ENCODE peak calls at places on chromosomes 6 and 20, in ten cellular contexts. I, G, K, M, S, R, V, H, D and W are unnamed samples. For H3K4me1, the result is how much of the 10 kb centered on the place peaks cover.

GRCh38 chr6:17505062-17505476 is 95.0 kb upstream of the FAM8A1 start:
- DNase-seq in I (peak), G (no peak), K (no peak), M (no peak), S (no peak), R (no peak), V (no peak), H (peak), D (no peak), W (no peak)

GRCh38 chr6:43912598-43913387 is 142.8 kb downstream of the VEGFA start:
- DNase-seq in I (no peak), G (peak), K (peak), M (no peak), S (no peak), R (no peak), V (no peak), H (no peak), D (no peak), W (no peak)

GRCh38 chr6:161265554-161265953 is 8.3 kb downstream of the AGPAT4 start:
- DNase-seq in I (no peak), G (no peak), K (no peak), M (no peak), S (no peak), R (no peak), V (no peak), H (no peak), D (no peak), W (no peak)

GRCh38 chr20:49122920-49123319 is 65.2 kb downstream of the STAU1 start:
- DNase-seq in I (no peak), G (no peak), K (no peak), M (no peak), S (no peak), R (no peak), V (no peak), H (no peak), D (no peak), W (no peak)

GRCh38 chr20:48143435-48144081 is 358.3 kb upstream of the SULF2 start:
- DNase-seq in I (no peak), G (no peak), K (no peak), M (no peak), S (no peak), R (no peak), V (no peak), H (no peak), D (no peak), W (no peak)

GRCh38 chr20:25220810-25221591 is 25.5 kb downstream of the ENTPD6 start:
- DNase-seq in I (no peak), G (peak), K (peak), M (no peak), S (no peak), R (no peak), V (no peak), H (no peak), D (no peak), W (peak)

GRCh38 chr6:166691199-166691598 is 64.1 kb upstream of the RPS6KA2 start:
- DNase-seq in I (peak), G (no peak), K (no peak), M (no peak), S (no peak), R (no peak), V (no peak), H (no peak), D (no peak), W (no peak)

GRCh38 chr20:53829086-53829703 is 235.6 kb upstream of the ZNF217 start:
- DNase-seq in I (peak), G (no peak), K (no peak), M (no peak), S (no peak), R (no peak), V (no peak), H (no peak), D (no peak), W (no peak)

GRCh38 chr20:40050596-40050995 is 638.4 kb downstream of the MAFB start:
- DNase-seq in I (no peak), G (no peak), K (no peak), M (no peak), S (no peak), R (no peak), V (no peak), H (no peak), D (no peak), W (no peak)

GRCh38 chr6:157075549-157076426 is 247.5 kb downstream of the TMEM242 start:
- DNase-seq in I (peak), G (no peak), K (no peak), M (no peak), S (no peak), R (no peak), V (no peak), H (no peak), D (no peak), W (no peak)

GRCh38 chr6:117550078-117550600 is 52.2 kb downstream of the GOPC start:
- DNase-seq in I (no peak), G (no peak), K (no peak), M (no peak), S (no peak), R (no peak), V (no peak), H (no peak), D (no peak), W (no peak)
- H3K4me1 ChIP-seq in I (under half), G (under half), K (under half), M (under half), S (under half), R (under half), V (under half), H (under half), D (under half), W (under half)

DNA sequence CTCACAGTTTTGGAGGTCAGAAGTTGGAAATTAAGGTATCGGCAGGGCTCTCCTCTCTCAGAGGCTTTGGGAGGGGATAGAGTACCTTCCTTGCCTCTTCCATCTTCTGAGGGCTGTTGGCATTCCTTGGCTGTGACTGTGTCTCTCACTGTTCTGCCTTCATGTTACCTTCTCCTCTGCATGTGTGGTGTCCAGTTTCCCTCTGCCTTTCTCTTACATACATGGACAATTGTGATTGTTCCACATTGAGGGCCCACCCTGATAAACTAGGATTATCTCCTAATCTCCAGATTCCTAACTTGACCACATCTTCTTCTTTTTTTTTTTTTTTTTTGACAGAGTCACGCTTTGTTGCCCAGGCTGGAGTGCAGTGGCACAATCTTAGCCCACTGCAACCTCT is 72.1 kb upstream of the SPACA1 start:
- DNase-seq in I (no peak), G (no peak), K (no peak), M (no peak), S (no peak), R (no peak), V (no peak), H (no peak), D (no peak), W (no peak)
- H3K4me1 ChIP-seq in I (under half), G (under half), K (under half), M (under half), S (under half), R (under half), V (under half), H (under half), D (under half), W (under half)

GRCh38 chr20:41229259-41229658 is 88.3 kb downstream of the ZHX3 start:
- DNase-seq in I (no peak), G (no peak), K (no peak), M (no peak), S (no peak), R (no peak), V (no peak), H (no peak), D (no peak), W (no peak)
- H3K4me1 ChIP-seq in I (under half), G (under half), K (under half), M (under half), S (under half), R (under half), V (under half), H (under half), D (under half), W (under half)

DNA sequence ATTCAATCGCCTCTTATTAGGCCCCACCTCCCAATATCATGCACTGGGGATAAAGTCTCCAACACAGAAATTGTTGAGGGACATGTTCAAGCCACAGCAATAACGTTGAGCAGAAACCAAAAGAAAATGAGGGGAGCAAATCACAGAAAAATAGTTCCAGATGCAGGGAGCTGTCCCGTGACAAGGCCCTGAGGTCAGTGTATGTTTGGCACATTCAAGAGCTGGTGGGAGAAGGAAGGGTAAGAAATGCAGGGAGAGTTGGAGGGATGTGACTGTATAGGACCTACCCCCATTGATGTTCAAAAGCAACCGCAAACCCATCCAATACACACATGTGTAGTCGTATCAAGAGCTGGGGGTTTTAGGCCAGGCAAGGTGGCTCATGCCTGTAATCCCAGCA is 6.3 kb upstream of the SRSF6 start:
- DNase-seq in I (no peak), G (no peak), K (no peak), M (no peak), S (no peak), R (no peak), V (no peak), H (no peak), D (no peak), W (no peak)
- H3K4me1 ChIP-seq in I (under half), G (under half), K (under half), M (under half), S (under half), R (under half), V (under half), H (under half), D (under half), W (under half)

DNA sequence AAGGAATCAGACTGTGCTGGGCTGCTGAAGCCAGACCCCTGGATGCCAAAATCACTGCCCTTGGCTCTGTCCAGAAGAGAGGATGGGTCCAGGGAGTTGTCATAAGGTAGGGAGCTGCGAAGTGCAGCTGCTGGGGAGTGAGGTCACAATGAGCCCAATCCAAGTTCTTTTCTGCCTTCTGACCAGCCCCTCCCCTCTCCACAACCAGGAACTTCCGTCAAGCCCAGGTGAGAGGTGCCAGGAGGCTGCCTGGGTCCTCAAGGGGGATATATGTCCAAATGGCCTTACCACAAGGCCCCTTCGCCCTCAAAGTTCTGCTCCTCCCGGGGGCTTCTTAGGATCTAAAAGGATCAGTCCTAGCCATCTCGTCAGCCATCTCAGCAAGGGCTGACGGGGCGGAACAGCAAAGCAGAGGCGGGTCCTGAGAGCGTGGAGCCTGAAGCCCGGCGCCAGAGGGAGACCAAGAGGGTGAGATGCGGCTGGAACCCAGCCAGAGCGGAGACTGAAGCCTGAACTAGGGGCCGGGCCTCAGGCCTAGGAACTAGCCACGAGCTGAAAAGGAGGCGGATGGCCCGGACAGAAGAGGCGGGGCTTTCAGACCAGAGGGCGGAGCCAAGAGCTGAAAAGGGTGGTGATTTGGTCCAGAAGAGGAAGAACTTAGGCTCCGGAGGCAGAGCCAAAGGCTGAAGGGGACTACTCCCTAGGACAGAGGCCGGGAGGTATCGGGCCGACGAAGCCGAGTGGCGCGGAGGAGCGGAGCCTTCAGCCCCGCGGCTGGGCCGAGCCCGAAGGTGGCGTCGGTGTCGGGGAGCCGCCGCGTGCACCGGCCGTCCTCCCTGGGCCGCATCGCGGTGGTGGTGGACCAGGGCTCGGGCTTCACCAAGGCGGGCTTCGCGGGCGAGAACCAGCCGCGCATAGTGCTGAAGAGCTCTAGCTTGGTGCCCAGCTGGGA is at the start of gene ACTL10:
- DNase-seq in I (no peak), G (peak), K (peak), M (peak), S (peak), R (peak), V (peak), H (peak), D (no peak), W (peak)
- H3K4me1 ChIP-seq in I (under half), G (under half), K (under half), M (under half), S (under half), R (under half), V (under half), H (under half), D (under half), W (under half)

GRCh38 chr20:36542019-36542488 is 735 bp downstream of the MYL9 start:
- DNase-seq in I (peak), G (peak), K (no peak), M (peak), S (no peak), R (peak), V (peak), H (no peak), D (no peak), W (no peak)
- H3K4me1 ChIP-seq in I (under half), G (under half), K (under half), M (under half), S (under half), R (under half), V (under half), H (under half), D (under half), W (under half)